ENCODE peak calls at places on chromosomes 6 and 20, in four cellular contexts. J is HepG2, C is uterus, X is fibroblast of the aortic adventitia. O is an unnamed sample.

GRCh38 chr20:38905375-38905774 is 20.8 kb upstream of the FAM83D start:
- DNase-seq in X (no peak), J (no peak), C (no peak), O (no peak)

GRCh38 chr6:126076992-126077664 is 90.8 kb downstream of the TRMT11 start:
- DNase-seq in C (peak; percentile 60), X (peak; percentile 73), J (peak; percentile 87), O (peak; percentile 79)

GRCh38 chr20:8150591-8150990 is 18.5 kb downstream of the PLCB1 start:
- DNase-seq in C (no peak), X (peak; percentile 60), J (no peak), O (no peak)

GRCh38 chr20:58651823-58652605 is 931 bp downstream of the STX16 start:
- DNase-seq in X (peak; percentile 69), J (peak; percentile 54), C (no peak), O (peak; percentile 71)

GRCh38 chr6:136822051-136822378 is 377 bp upstream of the PEX7 start:
- DNase-seq in X (no peak), C (peak; percentile 23), J (no peak), O (no peak)

GRCh38 chr6:147750420-147750819 is 241.9 kb downstream of the SAMD5 start:
- DNase-seq in X (no peak), J (no peak), C (no peak), O (no peak)

GRCh38 chr6:111992851-111993250 is 61.1 kb upstream of the CCN6 start:
- DNase-seq in C (no peak), X (no peak), J (no peak), O (no peak)

GRCh38 chr6:21396313-21396712 is 197.2 kb upstream of the SOX4 start:
- DNase-seq in J (no peak), X (peak; percentile 35), C (no peak), O (no peak)

GRCh38 chr20:47681977-47682812 is 103.1 kb downstream of the SULF2 start:
- DNase-seq in X (peak; percentile 66), J (peak; percentile 81), C (peak; percentile 79), O (peak; percentile 85)

GRCh38 chr6:157688960-157689599 is 134.0 kb upstream of the SNX9 start:
- DNase-seq in J (no peak), C (peak; percentile 38), X (peak; percentile 17), O (peak; percentile 42)

GRCh38 chr20:49335456-49335855 is 57.6 kb upstream of the ZNFX1 start:
- DNase-seq in X (no peak), C (no peak), J (no peak), O (no peak)

GRCh38 chr6:64683682-64684081 is 1023.3 kb downstream of the EYS start:
- DNase-seq in J (peak; percentile 44), C (no peak), X (no peak), O (no peak)

GRCh38 chr6:161091972-161092701 is 100.6 kb downstream of the MAP3K4 start:
- DNase-seq in J (no peak), X (peak; percentile 12), C (peak; percentile 45), O (no peak)

GRCh38 chr20:56765172-56766073 is 136.3 kb downstream of the TFAP2C start:
- DNase-seq in J (no peak), X (no peak), C (no peak), O (no peak)

GRCh38 chr6:162109466-162110040 is 618.0 kb downstream of the PRKN start:
- DNase-seq in X (peak; percentile 22), C (no peak), J (no peak), O (no peak)

GRCh38 chr6:28953039-28953872 is 29.5 kb upstream of the TRIM27 start:
- DNase-seq in J (peak; percentile 74), C (peak; percentile 24), X (peak; percentile 73), O (no peak)

GRCh38 chr6:79625746-79626145 is 5.4 kb upstream of the SH3BGRL2 start:
- DNase-seq in X (no peak), C (no peak), J (no peak), O (no peak)

GRCh38 chr6:130922922-130923321 is 95.7 kb downstream of the SMLR1 start:
- DNase-seq in J (no peak), C (no peak), X (no peak), O (no peak)

GRCh38 chr20:6525447-6526303 is 241.8 kb upstream of the BMP2 start:
- DNase-seq in J (no peak), C (no peak), X (no peak), O (no peak)

GRCh38 chr6:11437824-11438459 is 99.6 kb upstream of the TMEM170B start:
- DNase-seq in J (no peak), X (no peak), C (no peak), O (no peak)

GRCh38 chr20:24770628-24771556 is 178.2 kb upstream of the CST7 start:
- DNase-seq in C (no peak), J (no peak), X (no peak), O (no peak)

GRCh38 chr20:36353740-36354139 is 47.6 kb downstream of the DLGAP4 start:
- DNase-seq in C (no peak), X (no peak), J (no peak), O (no peak)

GRCh38 chr6:1724616-1725015 is 114.9 kb downstream of the FOXC1 start:
- DNase-seq in X (no peak), C (peak; percentile 58), J (no peak), O (no peak)

GRCh38 chr6:52416629-52417151 is 3.5 kb upstream of the EFHC1 start:
- DNase-seq in X (peak; percentile 90), J (peak; percentile 84), C (no peak), O (no peak)

GRCh38 chr6:7058250-7058923 is 49.4 kb upstream of the RREB1 start:
- DNase-seq in C (no peak), J (peak; percentile 77), X (peak; percentile 92), O (no peak)

DNA sequence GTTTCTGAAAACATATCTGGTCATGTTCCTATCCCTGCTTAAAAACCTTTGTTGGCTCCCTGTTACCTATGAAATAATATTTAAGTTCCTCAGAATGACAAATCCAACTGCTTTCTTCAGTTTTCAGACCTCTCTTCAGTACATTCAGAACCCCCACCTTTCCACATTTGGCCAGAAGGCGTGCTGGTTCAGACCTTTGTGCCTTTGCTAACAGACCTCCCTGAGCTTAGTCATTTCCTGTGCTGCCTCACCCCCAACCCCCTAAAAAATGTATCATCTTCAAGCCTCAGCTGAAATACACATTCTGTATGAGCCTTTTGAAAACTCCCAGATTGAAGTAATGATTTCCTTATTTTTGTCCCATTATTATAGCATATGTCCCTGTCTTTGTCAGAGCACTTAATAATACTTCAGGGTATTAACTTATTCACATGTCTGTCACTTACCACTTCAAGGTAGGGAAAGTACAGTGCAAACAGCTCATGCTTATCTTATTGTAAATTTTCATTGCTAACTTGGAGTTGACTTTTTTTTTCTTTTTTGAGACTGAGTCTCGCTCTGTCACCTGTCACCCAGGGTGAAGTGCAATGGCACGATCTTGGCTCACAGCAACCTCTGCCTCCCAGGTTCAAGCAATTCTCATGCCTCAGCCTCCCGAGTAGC is 19.7 kb downstream of the FAM217A start:
- DNase-seq in X (peak; percentile 71), C (no peak), J (peak; percentile 76), O (no peak)
- TF ChIP-seq CTCF in X (peak; percentile 38), C (no peak), J (no peak), O (no peak)

GRCh38 chr20:45444050-45444449 is 25.5 kb upstream of the WFDC2 start:
- DNase-seq in X (no peak), C (no peak), J (no peak), O (no peak)

GRCh38 chr20:45441746-45442145 is 25.8 kb downstream of the PIGT start:
- DNase-seq in C (no peak), J (no peak), X (no peak), O (no peak)

GRCh38 chr20:45449528-45449927 is 20.0 kb upstream of the WFDC2 start:
- DNase-seq in J (no peak), C (peak; percentile 45), X (no peak), O (peak; percentile 93)

GRCh38 chr20:45448250-45448649 is 21.3 kb upstream of the WFDC2 start:
- DNase-seq in X (no peak), C (no peak), J (no peak), O (no peak)

DNA sequence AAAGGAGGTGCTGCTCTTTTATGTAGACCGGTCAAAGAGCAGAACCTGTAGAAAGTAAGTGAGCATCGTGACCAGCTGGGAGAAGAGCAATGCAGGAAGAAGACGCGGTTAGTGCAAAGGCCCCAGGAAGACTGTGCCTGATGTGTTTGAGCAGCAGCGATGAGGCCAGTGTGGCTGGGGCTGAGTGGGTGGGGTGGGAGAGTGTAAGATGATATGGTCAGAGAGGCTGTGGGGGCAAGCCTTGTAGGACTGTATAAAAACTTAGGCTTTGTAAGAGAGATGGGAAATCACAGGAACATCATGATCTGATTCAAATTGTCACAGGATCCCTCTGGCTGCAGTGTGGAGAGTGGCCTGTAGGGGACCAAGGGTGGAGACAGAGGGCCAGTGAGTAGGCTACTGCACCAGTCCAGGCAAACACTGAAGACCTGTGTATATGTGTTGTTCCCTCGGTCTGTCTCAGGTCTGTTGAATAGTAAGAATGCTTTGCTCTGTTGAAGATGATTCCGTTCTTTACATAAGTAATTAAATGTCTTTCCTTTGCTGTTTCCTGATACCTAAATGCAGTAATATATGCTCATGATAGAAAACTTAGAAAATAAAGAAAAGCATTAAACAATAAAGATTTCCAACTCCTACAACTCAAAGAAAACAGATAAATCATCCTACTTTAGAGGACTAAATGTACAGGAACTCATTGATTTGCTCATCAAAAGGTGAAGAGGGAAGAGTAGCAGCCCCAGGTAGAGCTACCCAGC is 23.6 kb upstream of the WFDC2 start:
- DNase-seq in X (peak; percentile 7), J (peak; percentile 61), C (no peak), O (no peak)
- TF ChIP-seq CTCF in X (peak; percentile 61), J (peak; percentile 75), C (no peak), O (no peak)

GRCh38 chr6:155408231-155408630 is 47.4 kb downstream of the NOX3 start:
- DNase-seq in J (no peak), X (no peak), C (no peak), O (no peak)

GRCh38 chr6:155404937-155405336 is 50.7 kb downstream of the NOX3 start:
- DNase-seq in C (no peak), X (no peak), J (no peak), O (no peak)

GRCh38 chr6:155406801-155407200 is 48.8 kb downstream of the NOX3 start:
- DNase-seq in J (no peak), X (no peak), C (no peak), O (no peak)

GRCh38 chr6:155412335-155412734 is 43.3 kb downstream of the NOX3 start:
- DNase-seq in J (no peak), C (no peak), X (peak; percentile 37), O (no peak)

DNA sequence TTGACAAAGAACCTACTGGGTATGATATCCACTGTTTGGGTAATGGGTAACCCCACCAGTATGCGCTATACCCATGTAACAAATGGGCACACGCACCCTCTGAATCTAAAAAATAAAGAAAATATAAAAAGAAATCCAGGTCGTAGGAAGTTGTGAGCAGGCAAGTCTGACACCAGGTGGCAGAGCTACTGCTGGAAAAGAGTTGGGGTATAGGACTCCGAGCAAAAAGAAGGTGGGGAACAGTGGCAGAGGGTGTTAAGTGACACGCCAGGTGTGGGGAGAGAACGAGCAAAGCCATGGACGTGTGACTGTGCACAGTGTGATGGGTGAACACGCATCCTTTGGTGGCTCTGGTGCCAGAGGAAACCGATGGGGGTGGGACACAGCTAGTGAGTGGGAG is 46.7 kb downstream of the NOX3 start:
- DNase-seq in X (no peak), J (no peak), C (no peak), O (no peak)
- TF ChIP-seq CTCF in X (no peak), J (no peak), C (no peak), O (no peak)

DNA sequence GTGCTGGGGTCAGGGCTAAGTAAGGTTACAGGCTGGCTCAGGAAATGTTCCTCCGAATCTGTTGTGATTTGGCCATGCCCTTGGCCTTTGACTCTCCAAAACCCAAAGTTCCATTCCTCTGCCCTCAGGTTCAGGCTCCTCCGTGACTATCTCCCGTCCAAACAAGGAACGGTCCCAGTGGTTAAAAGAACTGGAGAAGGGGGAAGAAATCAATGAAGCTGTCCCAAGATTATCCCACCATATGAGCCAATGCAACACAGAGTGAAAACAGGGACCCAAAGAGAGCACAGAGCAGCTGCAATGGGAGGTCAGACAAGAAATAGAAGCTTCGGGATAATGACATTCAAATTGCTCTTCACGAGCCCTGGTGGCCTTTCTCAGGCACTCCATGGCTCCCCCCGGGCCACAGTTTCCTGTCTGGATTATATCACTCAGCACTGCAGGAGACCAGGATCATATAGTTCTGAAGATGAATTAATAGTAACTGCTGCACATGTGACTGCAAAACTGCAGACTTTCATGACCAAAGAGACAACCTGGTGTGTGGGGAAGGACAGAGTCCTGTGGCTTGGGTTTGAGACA is 211.3 kb downstream of the ZNF217 start:
- DNase-seq in X (no peak), J (no peak), C (no peak), O (no peak)
- TF ChIP-seq CTCF in X (no peak), J (no peak), C (no peak), O (no peak)

O was measured in sigmoid colon.